ENCODE peak calls at places on chromosomes 4 and X, in ten cellular contexts. L is heart right ventricle; F is upper lobe of right lung; Z is activated CD8-positive, alpha-beta T cell treated with anti-CD3 and anti-CD28 coated beads for 36 hours; D is HepG2; U is heart left ventricle; K is GM12878; P is IMR-90; Q is astrocyte of the spinal cord; C is transverse colon. V is an unnamed sample.

GRCh38 chr4:89660851-89661250 is 176.1 kb downstream of the SNCA start:
- DNase-seq in L (no peak), U (no peak), C (no peak), P (no peak), D (no peak), F (no peak), Q (no peak), K (no peak), Z (no peak), V (no peak)

GRCh38 chr4:113921089-113921842 is 58.2 kb downstream of the ARSJ start:
- DNase-seq in U (no peak), C (no peak), K (no peak), Z (no peak), D (no peak), Q (peak; percentile 49), P (peak; percentile 67), F (no peak), L (no peak), V (no peak)

GRCh38 chr4:170089743-170090666 is at the start of gene AADAT:
- DNase-seq in D (peak; percentile 81), L (peak; percentile 74), Z (peak; percentile 51), F (peak; percentile 91), U (peak; percentile 75), C (peak; percentile 74), Q (peak; percentile 71), K (no peak), P (peak; percentile 72), V (no peak)

GRCh38 chrX:150664290-150664689 is 28.9 kb upstream of the MTMR1 start:
- DNase-seq in P (no peak), U (peak; percentile 38), K (no peak), L (peak; percentile 44), F (peak; percentile 67), D (no peak), Q (no peak), C (no peak), Z (no peak), V (no peak)

GRCh38 chr4:8351931-8352367 is 82.4 kb downstream of the HTRA3 start:
- DNase-seq in F (peak; percentile 67), C (no peak), Q (peak; percentile 71), D (peak; percentile 21), U (no peak), P (peak; percentile 39), K (no peak), L (no peak), Z (no peak), V (peak; percentile 68)

GRCh38 chr4:140163029-140163810 is 9.2 kb upstream of the MAML3 start:
- DNase-seq in F (no peak), L (peak; percentile 16), U (no peak), P (peak; percentile 69), Q (peak; percentile 85), Z (no peak), C (no peak), D (no peak), K (no peak), V (no peak)

GRCh38 chr4:52996261-52997131 is 134.4 kb downstream of the RASL11B start:
- DNase-seq in U (no peak), Q (peak; percentile 49), D (no peak), C (no peak), F (no peak), Z (no peak), L (peak; percentile 19), P (peak; percentile 67), K (no peak), V (no peak)

GRCh38 chrX:25524150-25524549 is 508.4 kb upstream of the ARX start:
- DNase-seq in K (no peak), L (no peak), U (no peak), F (no peak), Z (no peak), Q (peak; percentile 38), D (peak; percentile 82), C (no peak), P (peak; percentile 33), V (no peak)

GRCh38 chrX:131783555-131784338 is 239.4 kb upstream of the STK26 start:
- DNase-seq in C (peak; percentile 83), U (no peak), K (peak; percentile 90), L (no peak), D (no peak), Q (peak; percentile 92), Z (no peak), F (no peak), P (peak; percentile 89), V (no peak)

GRCh38 chrX:7943600-7944245 is 16.5 kb upstream of the PNPLA4 start:
- DNase-seq in K (no peak), U (no peak), Z (no peak), P (no peak), L (no peak), C (peak; percentile 43), F (no peak), Q (peak; percentile 22), D (no peak), V (no peak)

GRCh38 chr4:67651536-67651935 is 49.4 kb downstream of the UBA6 start:
- DNase-seq in F (no peak), C (no peak), Q (no peak), D (no peak), Z (no peak), U (no peak), K (no peak), L (no peak), P (no peak), V (no peak)

GRCh38 chr4:133943081-133943480 is 258.5 kb downstream of the PABPC4L start:
- DNase-seq in C (no peak), Q (no peak), D (no peak), P (no peak), L (no peak), F (no peak), K (no peak), Z (no peak), U (no peak), V (no peak)

GRCh38 chr4:72975488-72975784 is 94.1 kb downstream of the COX18 start:
- DNase-seq in Q (no peak), U (no peak), K (no peak), P (peak; percentile 44), Z (no peak), C (no peak), D (no peak), L (no peak), F (no peak), V (no peak)

GRCh38 chr4:1227817-1228216 is 21.1 kb downstream of the CTBP1 start:
- DNase-seq in C (no peak), D (no peak), K (no peak), L (no peak), U (no peak), Z (no peak), P (no peak), F (no peak), Q (no peak), V (no peak)

GRCh38 chr4:1223841-1224809 is 24.8 kb downstream of the CTBP1 start:
- DNase-seq in D (no peak), F (no peak), L (no peak), Z (no peak), Q (no peak), C (no peak), P (no peak), U (no peak), K (no peak), V (no peak)

GRCh38 chr4:1225272-1226166 is 23.4 kb downstream of the CTBP1 start:
- DNase-seq in U (no peak), K (no peak), L (no peak), F (no peak), Q (no peak), D (no peak), Z (no peak), P (no peak), C (no peak), V (no peak)

GRCh38 chr4:1226598-1226997 is 22.3 kb downstream of the CTBP1 start:
- DNase-seq in Z (no peak), D (no peak), K (no peak), F (no peak), P (no peak), L (no peak), U (no peak), C (no peak), Q (no peak), V (no peak)

DNA sequence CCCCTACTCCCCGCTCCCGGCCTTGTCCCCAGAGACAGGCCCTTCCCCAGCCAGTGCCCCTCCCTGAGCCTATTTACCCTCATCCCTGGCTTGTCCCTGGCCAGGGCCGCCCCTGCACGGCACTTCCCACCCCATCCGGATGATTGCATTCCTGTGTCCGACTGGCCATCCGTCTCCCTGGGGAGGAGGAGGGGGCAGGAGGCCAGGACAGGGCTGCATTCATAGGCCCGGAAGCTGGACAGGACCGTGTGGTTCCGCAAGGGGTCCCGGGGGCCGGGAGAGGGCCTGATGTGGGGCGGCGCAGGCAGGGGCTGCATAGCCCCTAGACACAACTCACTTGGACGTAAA is 22.8 kb downstream of the CTBP1 start:
- DNase-seq in P (no peak), Q (no peak), L (peak; percentile 78), K (no peak), U (peak; percentile 78), C (no peak), D (no peak), Z (no peak), F (no peak), V (no peak)
- TF ChIP-seq CTCF in P (no peak), Q (no peak), L (no peak), K (no peak), U (no peak), C (no peak), D (no peak), Z (no peak), F (no peak), V (no peak)

GRCh38 chrX:57817302-57817701 is 93.0 kb downstream of the ZXDA start:
- DNase-seq in F (no peak), K (no peak), C (no peak), P (no peak), Z (no peak), D (no peak), U (no peak), Q (no peak), L (no peak), V (no peak)
- TF ChIP-seq CTCF in F (peak; percentile 47), K (peak; percentile 44), C (peak; percentile 20), P (peak; percentile 51), Z (peak; percentile 33), D (peak; percentile 18), U (peak; percentile 26), Q (peak; percentile 29), L (peak; percentile 40), V (peak; percentile 33)

GRCh38 chrX:106247162-106247561 is 79.1 kb downstream of the PWWP3B start:
- DNase-seq in L (no peak), Z (no peak), P (no peak), D (no peak), K (no peak), Q (peak; percentile 71), U (no peak), F (no peak), C (no peak), V (no peak)
- TF ChIP-seq CTCF in L (no peak), Z (no peak), P (no peak), D (no peak), K (no peak), Q (no peak), U (no peak), F (no peak), C (no peak), V (no peak)

DNA sequence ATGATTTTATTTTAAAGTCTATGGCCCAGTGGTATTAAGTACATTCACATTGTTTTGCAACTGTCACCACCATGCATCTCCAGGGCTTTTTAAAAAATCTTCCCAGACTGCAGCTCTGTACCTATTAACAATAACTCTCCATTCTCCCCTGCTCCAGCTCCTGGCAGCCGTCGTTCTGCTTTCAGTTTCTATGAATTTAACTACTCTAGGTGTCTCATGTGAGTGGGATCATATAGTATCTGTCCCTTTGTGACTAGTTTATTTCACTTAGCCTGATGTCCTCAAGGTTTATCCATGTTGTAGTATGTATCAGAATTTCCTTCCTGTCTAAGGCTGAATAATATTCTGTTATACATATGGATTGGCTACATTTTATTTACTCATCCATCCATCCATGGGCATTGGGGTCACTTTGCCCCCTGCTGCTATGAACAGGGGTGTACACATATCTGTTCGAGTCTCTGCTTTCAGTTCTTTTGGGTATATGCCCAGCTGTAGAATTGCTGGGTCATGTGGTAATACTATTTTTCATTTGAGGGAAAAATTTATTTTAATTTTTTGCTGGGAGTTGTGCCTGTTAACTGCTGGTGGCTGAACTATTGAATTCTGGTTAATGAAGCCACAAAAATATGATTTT is 131.3 kb downstream of the ARHGAP10 start:
- DNase-seq in D (no peak), Q (no peak), C (no peak), U (no peak), Z (no peak), P (no peak), K (no peak), L (no peak), F (no peak), V (no peak)
- TF ChIP-seq CTCF in D (no peak), Q (peak; percentile 2), C (no peak), U (no peak), Z (no peak), P (peak; percentile 14), K (peak; percentile 21), L (no peak), F (no peak), V (peak; percentile 68)

V was measured in chondrocyte.